ENCODE peak calls at places on chromosome X, in six cellular contexts. One of them, this sample, is unnamed.

GRCh38 chrX:24173115-24173847 is 23.8 kb downstream of the ZFX start:
- DNase-seq in CD8-positive, alpha-beta T cell: no peak
- DNase-seq in foreskin keratinocyte: no peak
- DNase-seq in H9: peak; percentile 43
- DNase-seq in thoracic aorta: no peak
- DNase-seq in body of pancreas: no peak
- DNase-seq in this sample: no peak

GRCh38 chrX:53281321-53281822 is at the start of gene IQSEC2:
- DNase-seq in CD8-positive, alpha-beta T cell: no peak
- DNase-seq in foreskin keratinocyte: no peak
- DNase-seq in H9: peak; percentile 67
- DNase-seq in thoracic aorta: peak; percentile 7
- DNase-seq in body of pancreas: peak; percentile 80
- DNase-seq in this sample: peak; percentile 36

GRCh38 chrX:136049608-136050007 is 64.4 kb downstream of the SLC9A6 start:
- DNase-seq in CD8-positive, alpha-beta T cell: no peak
- DNase-seq in foreskin keratinocyte: no peak
- DNase-seq in H9: no peak
- DNase-seq in thoracic aorta: no peak
- DNase-seq in body of pancreas: no peak
- DNase-seq in this sample: no peak

GRCh38 chrX:123959281-123960063 is 2.0 kb upstream of the STAG2 start:
- DNase-seq in CD8-positive, alpha-beta T cell: no peak
- DNase-seq in foreskin keratinocyte: no peak
- DNase-seq in H9: no peak
- DNase-seq in thoracic aorta: no peak
- DNase-seq in body of pancreas: peak; percentile 50
- DNase-seq in this sample: peak; percentile 24

GRCh38 chrX:155694649-155695048 is 81.9 kb upstream of the TMLHE start:
- DNase-seq in CD8-positive, alpha-beta T cell: no peak
- DNase-seq in foreskin keratinocyte: no peak
- DNase-seq in H9: no peak
- DNase-seq in thoracic aorta: no peak
- DNase-seq in body of pancreas: no peak
- DNase-seq in this sample: no peak

GRCh38 chrX:24241822-24242648 is 71.8 kb downstream of the SUPT20HL2 start:
- DNase-seq in CD8-positive, alpha-beta T cell: no peak
- DNase-seq in foreskin keratinocyte: no peak
- DNase-seq in H9: no peak
- DNase-seq in thoracic aorta: no peak
- DNase-seq in body of pancreas: peak; percentile 55
- DNase-seq in this sample: peak; percentile 15

GRCh38 chrX:41468647-41469323 is 21.6 kb downstream of the NYX start:
- DNase-seq in CD8-positive, alpha-beta T cell: no peak
- DNase-seq in foreskin keratinocyte: no peak
- DNase-seq in H9: no peak
- DNase-seq in thoracic aorta: no peak
- DNase-seq in body of pancreas: no peak
- DNase-seq in this sample: no peak

GRCh38 chrX:155068165-155068564 is 2.8 kb downstream of the CMC4 start:
- DNase-seq in CD8-positive, alpha-beta T cell: no peak
- DNase-seq in foreskin keratinocyte: no peak
- DNase-seq in H9: no peak
- DNase-seq in thoracic aorta: no peak
- DNase-seq in body of pancreas: no peak
- DNase-seq in this sample: no peak

GRCh38 chrX:56745019-56745418 is 16.0 kb downstream of the NBDY start:
- DNase-seq in CD8-positive, alpha-beta T cell: no peak
- DNase-seq in foreskin keratinocyte: peak; percentile 45
- DNase-seq in H9: no peak
- DNase-seq in thoracic aorta: no peak
- DNase-seq in body of pancreas: no peak
- DNase-seq in this sample: no peak

GRCh38 chrX:7316887-7317286 is 168.9 kb upstream of the PUDP start:
- DNase-seq in CD8-positive, alpha-beta T cell: no peak
- DNase-seq in foreskin keratinocyte: no peak
- DNase-seq in H9: no peak
- DNase-seq in thoracic aorta: no peak
- DNase-seq in body of pancreas: no peak
- DNase-seq in this sample: no peak

GRCh38 chrX:22053486-22053885 is 21.4 kb downstream of the PHEX start:
- DNase-seq in CD8-positive, alpha-beta T cell: no peak
- DNase-seq in foreskin keratinocyte: no peak
- DNase-seq in H9: no peak
- DNase-seq in thoracic aorta: no peak
- DNase-seq in body of pancreas: no peak
- DNase-seq in this sample: no peak

GRCh38 chrX:39519566-39520301 is 578.0 kb downstream of the BCOR start:
- DNase-seq in CD8-positive, alpha-beta T cell: no peak
- DNase-seq in foreskin keratinocyte: no peak
- DNase-seq in H9: no peak
- DNase-seq in thoracic aorta: no peak
- DNase-seq in body of pancreas: no peak
- DNase-seq in this sample: no peak
- TF ChIP-seq CTCF in CD8-positive, alpha-beta T cell: no peak
- TF ChIP-seq CTCF in foreskin keratinocyte: no peak
- TF ChIP-seq CTCF in H9: no peak
- TF ChIP-seq CTCF in thoracic aorta: no peak
- TF ChIP-seq CTCF in body of pancreas: no peak
- TF ChIP-seq CTCF in this sample: no peak

DNA sequence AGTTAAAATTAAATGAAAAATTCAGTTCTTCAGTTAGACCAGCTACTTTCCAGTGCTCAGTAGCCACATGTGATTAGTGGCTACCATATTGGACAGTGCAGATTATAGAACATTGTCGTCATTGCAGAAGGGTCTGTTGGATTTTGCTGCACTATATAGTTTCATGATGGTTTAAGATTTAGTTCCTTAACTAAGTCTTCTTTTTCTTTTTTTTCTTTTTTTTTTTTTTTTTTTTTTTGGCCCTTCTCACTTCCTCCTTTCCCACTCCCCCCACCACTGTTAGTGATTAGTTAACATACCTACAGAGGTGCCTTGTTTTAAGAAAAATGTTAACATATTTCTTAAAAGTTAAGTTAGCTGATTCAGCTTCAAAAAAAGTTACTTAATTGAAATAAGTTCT is 9.0 kb downstream of the RAB9A start:
- DNase-seq in CD8-positive, alpha-beta T cell: no peak
- DNase-seq in foreskin keratinocyte: no peak
- DNase-seq in H9: no peak
- DNase-seq in thoracic aorta: no peak
- DNase-seq in body of pancreas: no peak
- DNase-seq in this sample: no peak
- H3K4me1 ChIP-seq in CD8-positive, alpha-beta T cell: peaks cover 46% of the 10 kb centered on the region
- H3K4me1 ChIP-seq in foreskin keratinocyte: peaks cover 19% of the 10 kb centered on the region
- H3K4me1 ChIP-seq in H9: peaks cover 7% of the 10 kb centered on the region
- H3K4me1 ChIP-seq in thoracic aorta: peaks cover 28% of the 10 kb centered on the region
- H3K4me1 ChIP-seq in body of pancreas: peaks cover 72% of the 10 kb centered on the region
- H3K4me1 ChIP-seq in this sample: peaks cover 3% of the 10 kb centered on the region

DNA sequence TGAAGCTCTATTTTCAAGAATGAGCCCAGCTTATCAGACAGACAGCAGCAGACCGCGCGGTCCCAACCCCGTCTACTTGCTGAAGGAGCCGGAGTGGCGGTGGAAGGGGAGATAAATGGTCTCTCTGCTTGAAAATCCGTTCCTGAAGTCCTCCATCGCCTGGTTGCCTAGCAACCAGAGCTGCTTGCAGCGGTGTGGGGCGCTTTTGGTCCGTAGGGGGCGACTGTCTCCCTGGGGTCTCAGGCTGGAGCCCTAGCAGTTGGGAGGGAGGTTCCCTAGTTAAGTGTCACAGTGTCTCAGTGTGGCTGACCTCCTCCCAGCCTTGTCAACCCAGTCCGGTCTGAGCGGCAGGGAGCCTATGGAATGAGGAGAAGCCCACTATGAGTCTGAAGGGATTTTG is 8.3 kb upstream of the DLG3 start:
- DNase-seq in CD8-positive, alpha-beta T cell: no peak
- DNase-seq in foreskin keratinocyte: no peak
- DNase-seq in H9: peak; percentile 72
- DNase-seq in thoracic aorta: no peak
- DNase-seq in body of pancreas: no peak
- DNase-seq in this sample: peak; percentile 42
- TF ChIP-seq CTCF in CD8-positive, alpha-beta T cell: no peak
- TF ChIP-seq CTCF in foreskin keratinocyte: peak; percentile 4
- TF ChIP-seq CTCF in H9: peak; percentile 59
- TF ChIP-seq CTCF in thoracic aorta: no peak
- TF ChIP-seq CTCF in body of pancreas: no peak
- TF ChIP-seq CTCF in this sample: peak; percentile 28

DNA sequence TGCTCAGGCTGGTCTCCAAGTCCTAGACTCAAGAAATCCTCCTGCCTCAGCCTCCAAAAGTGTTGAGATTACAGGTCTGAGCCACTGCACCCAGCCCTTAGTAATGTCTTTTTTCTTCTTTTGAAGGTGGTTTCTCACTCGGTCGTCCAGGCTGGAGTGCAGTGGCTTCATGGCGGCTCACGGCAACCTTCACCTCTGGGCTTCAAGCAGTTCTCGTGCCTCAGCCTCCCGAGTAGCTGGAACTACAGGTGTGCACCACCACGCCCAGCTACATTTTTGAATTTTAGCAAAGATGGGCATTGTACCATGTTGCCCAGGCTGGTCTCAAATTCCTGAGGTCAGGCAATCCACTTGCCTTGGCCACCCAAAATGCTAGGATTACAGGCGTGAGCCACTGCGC is 32.3 kb upstream of the ASMTL start:
- DNase-seq in CD8-positive, alpha-beta T cell: no peak
- DNase-seq in foreskin keratinocyte: no peak
- DNase-seq in H9: no peak
- DNase-seq in thoracic aorta: no peak
- DNase-seq in body of pancreas: no peak
- DNase-seq in this sample: no peak
- H3K4me1 ChIP-seq in CD8-positive, alpha-beta T cell: peaks cover 35% of the 10 kb centered on the region
- H3K4me1 ChIP-seq in foreskin keratinocyte: no peaks in the 10 kb centered on the region
- H3K4me1 ChIP-seq in H9: peaks cover 2% of the 10 kb centered on the region
- H3K4me1 ChIP-seq in thoracic aorta: no peaks in the 10 kb centered on the region
- H3K4me1 ChIP-seq in body of pancreas: no peaks in the 10 kb centered on the region
- H3K4me1 ChIP-seq in this sample: no peaks in the 10 kb centered on the region

DNA sequence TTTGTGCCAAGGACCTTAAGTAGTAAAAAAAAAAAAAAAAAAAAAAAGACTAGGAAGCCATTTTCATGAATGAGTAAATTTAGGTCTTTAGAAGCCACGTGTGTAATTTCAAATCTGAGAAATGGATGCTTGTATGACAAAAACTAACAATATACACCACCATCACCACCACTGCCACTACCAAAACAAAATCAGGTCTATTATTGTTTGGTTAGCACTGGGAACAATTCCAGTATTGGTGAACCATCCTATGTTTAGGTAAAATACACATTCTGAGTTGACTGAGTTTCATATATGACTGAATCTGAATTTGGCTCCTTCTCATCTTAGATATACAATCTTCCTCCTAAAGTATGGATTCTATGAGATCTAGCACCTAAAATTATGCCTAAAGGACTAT is 8.8 kb upstream of the TMSB4X start:
- DNase-seq in CD8-positive, alpha-beta T cell: no peak
- DNase-seq in foreskin keratinocyte: no peak
- DNase-seq in H9: no peak
- DNase-seq in thoracic aorta: no peak
- DNase-seq in body of pancreas: no peak
- DNase-seq in this sample: no peak
- TF ChIP-seq CTCF in CD8-positive, alpha-beta T cell: no peak
- TF ChIP-seq CTCF in foreskin keratinocyte: no peak
- TF ChIP-seq CTCF in H9: no peak
- TF ChIP-seq CTCF in thoracic aorta: no peak
- TF ChIP-seq CTCF in body of pancreas: no peak
- TF ChIP-seq CTCF in this sample: no peak

DNA sequence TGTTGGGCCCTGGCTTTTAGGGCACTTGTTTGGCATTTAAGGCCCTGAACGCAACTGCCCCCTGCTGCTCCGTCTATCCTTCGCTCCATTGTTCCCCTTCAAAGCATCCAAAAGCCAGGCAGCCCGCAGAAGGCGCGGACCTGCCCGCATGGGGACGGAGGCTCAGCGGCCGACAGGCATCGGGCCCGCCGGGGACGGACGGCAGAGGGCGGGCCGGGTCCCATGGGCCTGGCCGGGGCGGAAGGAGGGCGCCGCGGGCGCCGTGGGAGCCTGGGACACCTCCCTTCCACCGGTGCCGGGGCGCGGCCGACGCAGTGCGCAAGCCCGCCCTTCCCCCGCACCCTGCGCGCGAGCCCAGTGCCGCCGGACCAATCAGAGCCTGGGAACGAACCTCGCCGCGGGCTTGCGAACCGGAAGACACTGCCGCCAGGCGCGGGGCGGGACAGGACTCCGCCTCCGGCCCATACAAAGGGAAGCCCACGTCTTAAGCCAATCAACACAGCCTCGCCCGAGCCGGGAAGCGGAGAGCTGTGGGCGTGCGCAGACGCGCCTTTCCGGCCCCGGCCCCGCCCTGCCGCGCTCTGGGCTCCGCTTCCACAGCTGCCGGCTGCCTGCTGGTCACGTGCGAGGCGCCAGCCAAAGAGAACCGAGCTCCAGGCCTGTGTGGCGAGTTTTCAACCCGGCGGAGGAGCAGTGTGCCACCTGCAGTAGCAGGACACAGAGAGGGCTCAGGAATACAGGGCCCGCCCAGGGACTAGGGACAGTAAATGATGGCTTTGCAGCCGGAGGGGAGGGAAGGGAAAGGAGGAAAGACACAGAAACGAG is 2.1 kb upstream of the ARHGAP4 start:
- DNase-seq in CD8-positive, alpha-beta T cell: peak; percentile 81
- DNase-seq in foreskin keratinocyte: peak; percentile 87
- DNase-seq in H9: peak; percentile 97
- DNase-seq in thoracic aorta: peak; percentile 76
- DNase-seq in body of pancreas: peak; percentile 94
- DNase-seq in this sample: peak; percentile 94
- H3K4me1 ChIP-seq in CD8-positive, alpha-beta T cell: peaks cover 14% of the 10 kb centered on the region
- H3K4me1 ChIP-seq in foreskin keratinocyte: no peaks in the 10 kb centered on the region
- H3K4me1 ChIP-seq in H9: no peaks in the 10 kb centered on the region
- H3K4me1 ChIP-seq in thoracic aorta: no peaks in the 10 kb centered on the region
- H3K4me1 ChIP-seq in body of pancreas: peaks cover 26% of the 10 kb centered on the region
- H3K4me1 ChIP-seq in this sample: peaks cover 20% of the 10 kb centered on the region

This sample was measured in BE2C.